ENCODE peak calls at places on chromosomes 13 and 19, in five cellular contexts. Q is neural progenitor cell, J is heart left ventricle, X is mesendoderm, N is cardiac muscle cell. I is an unnamed sample. For H3K4me1, the result is how much of the 10 kb centered on the place peaks cover.

GRCh38 chr19:18920400-18920799 is 885 bp downstream of the DDX49 start:
- DNase-seq in Q (no peak), J (no peak), X (no peak), N (no peak), I (no peak)

GRCh38 chr19:31641591-31641990 is 292.4 kb upstream of the TSHZ3 start:
- DNase-seq in Q (no peak), J (no peak), X (no peak), N (no peak), I (no peak)

GRCh38 chr13:113239357-113239756 is 29.9 kb downstream of the CUL4A start:
- DNase-seq in Q (no peak), J (no peak), X (no peak), N (no peak), I (no peak)

GRCh38 chr13:72970956-72971355 is 87.8 kb upstream of the KLF5 start:
- DNase-seq in Q (no peak), J (no peak), X (peak), N (no peak), I (no peak)

GRCh38 chr19:51086153-51086850 is 3.6 kb upstream of the KLK14 start:
- DNase-seq in Q (no peak), J (no peak), X (no peak), N (no peak), I (no peak)

GRCh38 chr13:114101325-114101821 is 31.1 kb downstream of the RASA3 start:
- DNase-seq in Q (no peak), J (peak), X (no peak), N (no peak), I (no peak)

GRCh38 chr13:100019780-100020356 is 38.3 kb downstream of the ZIC2 start:
- DNase-seq in Q (no peak), J (no peak), X (no peak), N (no peak), I (no peak)

GRCh38 chr13:19960673-19961015 is 2.1 kb downstream of the ZMYM2 start:
- DNase-seq in Q (no peak), J (no peak), X (no peak), N (peak), I (no peak)

GRCh38 chr19:3656073-3656746 is 29.6 kb upstream of the CACTIN start:
- DNase-seq in Q (no peak), J (no peak), X (no peak), N (peak), I (no peak)

GRCh38 chr13:49540552-49540951 is 44.8 kb downstream of the PHF11 start:
- DNase-seq in Q (peak), J (no peak), X (peak), N (peak), I (no peak)

GRCh38 chr19:15495151-15495550 is 13.2 kb upstream of the CYP4F22 start:
- DNase-seq in Q (no peak), J (no peak), X (no peak), N (no peak), I (no peak)

GRCh38 chr13:32585625-32586021 is 629 bp upstream of the PDS5B start:
- DNase-seq in Q (peak), J (no peak), X (peak), N (no peak), I (no peak)

GRCh38 chr19:29771708-29772415 is 39.9 kb upstream of the CCNE1 start:
- DNase-seq in Q (peak), J (peak), X (peak), N (peak), I (peak)

GRCh38 chr19:14497347-14497921 is 1.5 kb upstream of the GIPC1 start:
- DNase-seq in Q (no peak), J (no peak), X (no peak), N (peak), I (no peak)

GRCh38 chr13:81916471-81916870 is 1575.5 kb upstream of the SPRY2 start:
- DNase-seq in Q (no peak), J (no peak), X (no peak), N (no peak), I (no peak)

GRCh38 chr19:2758601-2759313 is 18.9 kb upstream of the SLC39A3 start:
- DNase-seq in Q (no peak), J (no peak), X (no peak), N (no peak), I (no peak)

GRCh38 chr13:106799731-106800335 is 231.9 kb upstream of the ARGLU1 start:
- DNase-seq in Q (peak), J (no peak), X (no peak), N (no peak), I (no peak)

GRCh38 chr13:33388254-33388998 is 102.9 kb upstream of the STARD13 start:
- DNase-seq in Q (no peak), J (no peak), X (no peak), N (no peak), I (no peak)

GRCh38 chr19:58558066-58558622 is at the start of gene UBE2M:
- DNase-seq in Q (no peak), J (peak), X (peak), N (no peak), I (peak)

GRCh38 chr13:62388515-62388914 is 972.9 kb upstream of the PCDH20 start:
- DNase-seq in Q (no peak), J (no peak), X (no peak), N (no peak), I (no peak)

GRCh38 chr13:102011539-102011938 is 390.3 kb downstream of the FGF14 start:
- DNase-seq in Q (no peak), J (no peak), X (no peak), N (no peak), I (no peak)

GRCh38 chr19:8127311-8127710 is 22.1 kb downstream of the FBN3 start:
- DNase-seq in Q (no peak), J (no peak), X (no peak), N (no peak), I (no peak)

GRCh38 chr13:90793261-90793785 is 554.2 kb upstream of the MIR17HG start:
- DNase-seq in Q (no peak), J (no peak), X (no peak), N (peak), I (no peak)

GRCh38 chr13:93730780-93731179 is 504.2 kb downstream of the GPC6 start:
- DNase-seq in Q (no peak), J (no peak), X (no peak), N (no peak), I (no peak)

GRCh38 chr13:53198017-53198416 is 169.4 kb downstream of the OLFM4 start:
- DNase-seq in Q (peak), J (no peak), X (peak), N (no peak), I (no peak)

GRCh38 chr19:29499261-29499920 is 26.4 kb upstream of the VSTM2B start:
- DNase-seq in Q (no peak), J (no peak), X (peak), N (no peak), I (no peak)

GRCh38 chr19:7492142-7493055 is 3.6 kb upstream of the PEX11G start:
- DNase-seq in Q (no peak), J (no peak), X (no peak), N (peak), I (no peak)

GRCh38 chr19:19552811-19553210 is 14.7 kb downstream of the CILP2 start:
- DNase-seq in Q (peak), J (no peak), X (peak), N (peak), I (no peak)

GRCh38 chr19:572891-573825 is 762 bp downstream of the BSG start:
- DNase-seq in Q (peak), J (no peak), X (peak), N (peak), I (peak)

GRCh38 chr13:89923731-89924130 is 1423.8 kb upstream of the MIR17HG start:
- DNase-seq in Q (no peak), J (no peak), X (no peak), N (peak), I (no peak)

GRCh38 chr19:48239582-48240141 is 16.1 kb downstream of the CARD8 start:
- DNase-seq in Q (no peak), J (no peak), X (no peak), N (no peak), I (no peak)

GRCh38 chr19:49679832-49680472 is 2.9 kb downstream of the PRMT1 start:
- DNase-seq in Q (peak), J (no peak), X (no peak), N (no peak), I (no peak)

GRCh38 chr19:49680473-49681351 is 3.6 kb downstream of the PRMT1 start:
- DNase-seq in Q (peak), J (peak), X (peak), N (peak), I (peak)

GRCh38 chr19:49683814-49684250 is 5.6 kb upstream of the ADM5 start:
- DNase-seq in Q (no peak), J (no peak), X (no peak), N (no peak), I (no peak)

GRCh38 chr19:49682274-49682673 is 5.2 kb downstream of the PRMT1 start:
- DNase-seq in Q (no peak), J (no peak), X (no peak), N (no peak), I (no peak)

DNA sequence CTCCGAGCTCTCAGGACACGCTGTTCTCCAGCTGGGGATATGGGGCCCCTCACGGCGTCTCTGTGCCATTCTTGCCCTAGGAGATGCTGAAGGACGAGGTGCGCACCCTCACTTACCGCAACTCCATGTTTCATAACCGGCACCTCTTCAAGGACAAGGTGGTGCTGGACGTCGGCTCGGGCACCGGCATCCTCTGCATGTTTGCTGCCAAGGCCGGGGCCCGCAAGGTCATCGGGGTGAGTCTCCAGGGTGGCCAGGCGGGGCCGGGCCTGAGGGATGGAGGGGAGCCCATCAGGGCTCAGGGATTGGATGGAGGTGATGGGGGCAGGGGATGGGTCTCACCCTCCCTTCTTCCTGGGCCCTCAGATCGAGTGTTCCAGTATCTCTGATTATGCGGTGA is 4.8 kb downstream of the PRMT1 start:
- DNase-seq in Q (no peak), J (no peak), X (no peak), N (no peak), I (no peak)
- H3K4me3 ChIP-seq in Q (no peak), J (no peak), X (no peak), N (no peak), I (no peak)

DNA sequence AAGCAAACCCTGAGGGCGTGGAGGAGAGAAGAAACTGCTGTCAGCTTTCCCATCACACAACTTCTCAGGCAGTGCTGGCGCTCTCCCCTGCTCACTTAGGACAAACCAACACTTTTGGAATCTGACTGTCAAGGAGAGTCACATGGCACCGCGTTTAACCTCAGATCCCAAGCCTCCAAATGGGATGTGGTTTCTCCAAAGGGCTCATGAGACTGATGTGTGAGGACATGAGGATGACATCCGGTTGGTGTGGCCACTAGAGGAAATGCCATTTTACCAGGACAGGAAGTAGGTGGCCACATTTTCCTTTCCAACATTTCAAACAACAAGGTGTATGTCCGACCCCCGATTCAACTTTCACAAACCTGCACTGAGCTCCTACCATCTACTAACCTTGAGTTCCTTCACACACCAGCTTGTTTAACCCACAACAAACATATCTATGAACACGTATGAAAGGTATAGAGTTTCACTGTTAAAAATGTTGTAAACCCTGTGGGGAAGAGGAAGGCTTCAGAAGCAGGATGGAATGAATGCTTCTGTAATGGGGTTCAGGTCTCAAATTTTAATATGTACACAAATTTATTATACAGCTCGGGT is 3.8 kb upstream of the DOCK9 start:
- DNase-seq in Q (no peak), J (no peak), X (no peak), N (no peak), I (no peak)
- H3K4me1 ChIP-seq in Q (under half), J (under half), X (under half), N (under half), I (half or more)

GRCh38 chr19:53882391-53883050 is 524 bp downstream of the PRKCG start:
- DNase-seq in Q (no peak), J (no peak), X (no peak), N (no peak), I (no peak)

GRCh38 chr19:53880716-53881481 is 1.1 kb upstream of the PRKCG start:
- DNase-seq in Q (peak), J (no peak), X (no peak), N (no peak), I (no peak)

GRCh38 chr19:53883231-53883661 is 1.2 kb downstream of the PRKCG start:
- DNase-seq in Q (peak), J (no peak), X (no peak), N (no peak), I (no peak)

GRCh38 chr19:53883741-53884140 is 1.7 kb downstream of the PRKCG start:
- DNase-seq in Q (no peak), J (no peak), X (no peak), N (no peak), I (no peak)

DNA sequence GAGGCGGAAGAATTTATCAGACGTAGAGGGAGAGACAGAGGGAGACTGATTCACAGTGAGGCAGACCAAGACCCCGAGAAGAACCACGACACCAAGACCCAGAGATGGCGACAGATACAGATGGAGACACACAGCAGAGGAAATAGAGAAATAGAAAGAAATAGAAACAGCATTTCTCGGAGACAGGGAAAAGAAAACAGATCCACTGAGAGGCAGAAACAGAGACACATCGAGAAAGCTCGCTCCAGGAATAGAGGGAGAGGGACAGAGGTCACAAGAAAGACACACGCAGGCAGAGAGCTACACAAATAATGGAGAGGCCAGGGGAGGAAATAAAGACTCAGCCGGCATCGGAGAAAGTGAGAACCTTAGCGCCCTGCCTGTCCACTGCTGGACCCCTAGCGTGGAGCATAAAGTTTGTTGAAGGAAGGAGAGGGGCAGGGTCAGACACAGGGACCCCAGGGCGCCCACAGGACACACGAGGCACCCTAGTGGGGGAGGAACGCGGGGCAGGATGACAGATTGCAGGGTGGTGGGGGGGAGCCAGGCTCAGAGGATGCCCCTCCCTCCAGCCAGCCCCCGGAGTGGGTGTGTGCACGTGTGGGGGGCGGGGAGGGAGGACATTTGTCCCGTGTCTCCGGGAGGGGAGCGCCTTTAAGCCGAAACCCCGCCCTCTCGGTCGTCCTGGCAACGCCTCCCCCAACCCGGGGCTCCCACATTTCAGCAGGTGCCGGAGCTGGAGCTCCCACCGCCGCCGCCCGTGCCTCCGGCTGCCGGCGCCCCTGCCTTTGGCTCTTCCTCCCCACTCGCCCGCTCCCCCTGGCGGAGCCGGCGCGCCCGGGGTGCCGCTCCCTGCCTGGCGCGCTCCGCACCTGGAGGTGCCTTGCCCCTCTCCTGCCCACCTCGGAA is at the start of gene PRKCG:
- DNase-seq in Q (peak), J (peak), X (peak), N (no peak), I (peak)
- H3K4me3 ChIP-seq in Q (peak), J (peak), X (no peak), N (peak), I (peak)

GRCh38 chr13:110705356-110705825 is 525 bp downstream of the CARS2 start:
- DNase-seq in Q (no peak), J (no peak), X (no peak), N (no peak), I (no peak)

GRCh38 chr13:110702591-110703526 is 3.1 kb downstream of the CARS2 start:
- DNase-seq in Q (no peak), J (no peak), X (no peak), N (peak), I (no peak)

GRCh38 chr13:110700186-110700585 is 5.7 kb downstream of the CARS2 start:
- DNase-seq in Q (no peak), J (no peak), X (no peak), N (no peak), I (no peak)

GRCh38 chr13:110699148-110700145 is 6.5 kb downstream of the CARS2 start:
- DNase-seq in Q (no peak), J (no peak), X (no peak), N (no peak), I (no peak)

DNA sequence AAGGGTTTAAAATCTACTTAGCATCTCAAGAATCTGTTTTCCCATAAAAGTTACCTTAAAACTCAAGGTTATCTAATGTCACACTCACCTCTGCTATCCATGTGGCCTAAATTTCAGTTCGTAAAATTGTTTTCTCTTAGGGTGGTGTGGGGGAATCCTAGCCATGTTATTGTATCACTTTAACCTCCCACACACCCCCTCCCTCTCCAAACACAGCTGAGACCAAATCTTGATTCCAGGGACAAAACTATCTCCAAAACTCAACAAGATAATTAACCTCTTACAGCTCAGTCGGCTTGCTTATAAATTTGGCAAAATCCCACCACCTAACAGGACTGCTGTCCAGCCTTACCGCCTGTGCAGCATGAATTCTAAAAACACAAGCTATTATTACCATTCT is 3.8 kb downstream of the CARS2 start:
- DNase-seq in Q (no peak), J (no peak), X (no peak), N (no peak), I (no peak)
- H3K4me1 ChIP-seq in Q (under half), J (under half), X (under half), N (under half), I (under half)